ENCODE peak calls at places on chromosomes 4 and X, in ten cellular contexts. K is cardiac fibroblast; S is kidney epithelial cell; I is CD8-positive, alpha-beta T cell; T is OCI-LY7; X is foreskin keratinocyte; P is progenitor cell of endocrine pancreas; Q is bronchial epithelial cell; N is choroid plexus epithelial cell; J is AG09319. R is an unnamed sample.

GRCh38 chr4:123398803-123399637 is 2.4 kb downstream of the SPRY1 start:
- DNase-seq in X (peak; percentile 65), S (no peak), I (peak; percentile 12), T (peak; percentile 58), Q (peak; percentile 66), N (peak; percentile 90), P (no peak), K (peak; percentile 87), J (no peak), R (peak; percentile 49)

GRCh38 chrX:18946157-18946556 is 37.8 kb downstream of the PHKA2 start:
- DNase-seq in Q (no peak), K (no peak), T (no peak), X (peak; percentile 29), I (no peak), S (no peak), P (no peak), J (no peak), N (no peak), R (no peak)

GRCh38 chrX:105608745-105609144 is 213.6 kb upstream of the NRK start:
- DNase-seq in T (no peak), P (no peak), Q (peak; percentile 17), J (no peak), S (no peak), I (no peak), N (peak; percentile 4), K (peak; percentile 1), X (no peak), R (no peak)

GRCh38 chr4:11650801-11651596 is 222.3 kb upstream of the HS3ST1 start:
- DNase-seq in Q (peak; percentile 41), P (no peak), I (no peak), X (no peak), N (no peak), T (no peak), K (peak; percentile 51), J (no peak), S (peak; percentile 76), R (no peak)

GRCh38 chrX:68852046-68852445 is 23.2 kb downstream of the EFNB1 start:
- DNase-seq in S (no peak), Q (no peak), N (no peak), X (no peak), J (no peak), K (no peak), T (no peak), I (no peak), P (no peak), R (no peak)

GRCh38 chr4:99447079-99447478 is 11.9 kb upstream of the ADH7 start:
- DNase-seq in T (no peak), J (peak; percentile 22), N (peak; percentile 61), K (peak; percentile 70), X (peak; percentile 75), P (no peak), Q (peak; percentile 91), S (peak; percentile 54), I (no peak), R (no peak)

GRCh38 chr4:186554485-186554884 is 882 bp downstream of the MTNR1A start:
- DNase-seq in I (no peak), S (no peak), X (peak; percentile 35), P (no peak), K (peak; percentile 32), J (no peak), N (peak; percentile 38), T (no peak), Q (peak; percentile 48), R (no peak)

GRCh38 chrX:109732319-109732779 is 708 bp downstream of the ACSL4 start:
- DNase-seq in J (no peak), S (no peak), I (peak; percentile 1), T (peak; percentile 54), P (no peak), K (peak; percentile 53), Q (peak; percentile 72), X (peak; percentile 58), N (peak; percentile 70), R (peak; percentile 17)

GRCh38 chr4:143026459-143027170 is 158.1 kb upstream of the USP38 start:
- DNase-seq in X (no peak), J (no peak), P (no peak), K (no peak), N (no peak), T (no peak), Q (no peak), S (no peak), I (no peak), R (no peak)

GRCh38 chr4:61527886-61528285 is 327.8 kb downstream of the ADGRL3 start:
- DNase-seq in Q (no peak), I (no peak), K (no peak), S (no peak), J (no peak), T (no peak), X (no peak), N (no peak), P (no peak), R (no peak)

GRCh38 chr4:40564004-40564403 is 65.7 kb downstream of the RBM47 start:
- DNase-seq in K (no peak), I (no peak), T (no peak), S (no peak), J (no peak), N (no peak), Q (peak; percentile 54), P (no peak), X (no peak), R (no peak)

GRCh38 chr4:8707045-8707781 is 114.6 kb downstream of the CPZ start:
- DNase-seq in N (no peak), X (no peak), S (no peak), J (no peak), Q (no peak), T (no peak), I (no peak), K (no peak), P (no peak), R (no peak)

GRCh38 chr4:17646693-17647092 is 32.3 kb downstream of the MED28 start:
- DNase-seq in P (no peak), J (no peak), Q (no peak), N (no peak), T (no peak), X (no peak), S (no peak), K (no peak), I (no peak), R (no peak)

GRCh38 chrX:133999013-133999705 is 13.8 kb upstream of the GPC3 start:
- DNase-seq in I (no peak), K (peak; percentile 70), N (no peak), Q (no peak), X (no peak), S (no peak), P (no peak), J (peak; percentile 40), T (no peak), R (no peak)

GRCh38 chr4:56728512-56728911 is 47.4 kb upstream of the HOPX start:
- DNase-seq in N (peak; percentile 98), S (peak; percentile 44), X (peak; percentile 70), K (peak; percentile 96), I (no peak), J (no peak), Q (peak; percentile 79), T (no peak), P (no peak), R (no peak)

GRCh38 chr4:7590205-7590604 is 155.5 kb upstream of the PSAPL1 start:
- DNase-seq in P (no peak), S (no peak), J (no peak), K (no peak), X (no peak), T (no peak), Q (no peak), I (no peak), N (no peak), R (no peak)

GRCh38 chr4:121939690-121940089 is 12.2 kb downstream of the TRPC3 start:
- DNase-seq in X (no peak), J (no peak), K (no peak), Q (no peak), P (no peak), T (no peak), S (no peak), N (no peak), I (no peak), R (no peak)
- TF ChIP-seq CTCF in X (no peak), J (no peak), K (no peak), Q (no peak), P (no peak), T (no peak), S (no peak), N (no peak), I (no peak), R (no peak)

GRCh38 chr4:164997941-164998340 is 20.5 kb upstream of the TRIM61 start:
- DNase-seq in P (no peak), X (no peak), Q (no peak), N (no peak), S (no peak), J (no peak), T (no peak), I (no peak), K (no peak), R (no peak)

DNA sequence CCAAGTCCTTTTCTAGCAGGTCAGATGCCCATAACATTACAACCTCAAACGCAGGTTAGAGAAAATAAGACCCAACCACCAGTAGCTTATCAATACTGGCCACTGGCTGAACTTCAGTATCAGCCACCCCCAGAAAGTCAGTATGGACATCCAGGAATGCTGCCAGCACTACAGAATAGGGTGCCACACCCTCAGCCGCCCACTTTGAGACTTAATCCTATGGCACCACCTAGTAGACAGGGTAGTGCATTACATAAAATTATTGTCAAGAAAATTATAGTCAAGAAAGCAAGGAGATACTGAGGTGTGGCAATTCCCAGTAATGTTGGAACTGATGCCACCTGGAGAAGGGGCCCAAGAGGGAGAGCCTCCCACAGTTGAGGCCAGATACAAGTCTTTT is 19.9 kb upstream of the TRIM61 start:
- DNase-seq in X (peak; percentile 16), N (peak; percentile 30), P (no peak), S (no peak), T (peak; percentile 20), I (no peak), Q (no peak), K (peak; percentile 5), J (no peak), R (no peak)
- TF ChIP-seq CTCF in X (peak; percentile 47), N (peak; percentile 48), P (no peak), S (peak; percentile 16), T (peak; percentile 68), I (no peak), Q (no peak), K (no peak), J (peak; percentile 5), R (no peak)

GRCh38 chr4:188246488-188246887 is 107.2 kb downstream of the TRIML1 start:
- DNase-seq in S (no peak), J (no peak), K (peak; percentile 2), N (no peak), P (no peak), X (peak; percentile 7), Q (no peak), T (no peak), I (no peak), R (no peak)
- TF ChIP-seq CTCF in S (no peak), J (no peak), K (peak; percentile 4), N (peak; percentile 4), P (peak; percentile 25), X (no peak), Q (no peak), T (no peak), I (no peak), R (no peak)

DNA sequence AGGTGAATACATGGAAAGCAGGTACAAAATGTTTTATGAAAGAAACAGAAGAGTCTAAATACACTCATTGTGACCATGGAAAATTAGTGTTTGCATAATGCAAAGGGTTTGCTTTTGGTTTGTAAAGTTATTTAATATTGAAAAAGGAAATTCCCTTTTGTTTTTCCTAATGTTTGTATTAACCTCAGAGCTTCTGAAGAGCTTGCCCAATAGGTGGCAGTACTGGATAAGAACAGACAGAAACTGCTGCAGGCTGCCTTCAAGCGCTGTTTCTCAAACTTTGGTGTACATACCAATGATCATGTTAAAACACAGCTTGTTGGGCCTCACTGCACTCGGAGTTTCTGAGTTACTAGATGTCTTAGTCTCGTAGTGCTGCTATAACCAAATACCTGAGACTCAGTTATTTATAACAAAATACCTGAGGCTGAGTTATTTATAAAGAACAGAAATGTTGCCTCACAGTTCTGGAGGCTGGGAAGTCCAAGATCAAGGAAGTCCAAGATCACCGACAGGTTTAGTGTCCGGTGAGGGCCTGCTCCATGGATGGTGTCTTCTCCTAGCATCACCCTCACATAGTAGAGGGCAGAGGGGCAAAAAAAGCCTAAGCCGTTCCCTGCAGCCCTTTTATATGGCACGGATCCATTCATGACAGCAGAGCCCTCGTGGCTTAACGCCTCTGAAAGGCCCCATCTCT is 54.2 kb downstream of the SUPT20HL2 start:
- DNase-seq in N (peak; percentile 87), I (no peak), S (peak; percentile 47), Q (peak; percentile 67), P (no peak), J (peak; percentile 60), K (peak; percentile 87), T (peak; percentile 49), X (peak; percentile 36), R (no peak)
- TF ChIP-seq CTCF in N (peak; percentile 71), I (no peak), S (peak; percentile 71), Q (peak; percentile 45), P (peak; percentile 76), J (peak; percentile 76), K (peak; percentile 53), T (peak; percentile 78), X (peak; percentile 79), R (no peak)